ENCODE peak calls at places on chromosomes 2 and 18, in eight cellular contexts. One of them, this sample, is unnamed.
A peak's percentile ranks its signal among the peaks of the same experiment; 100 is the strongest.

GRCh38 chr18:3135536-3135935 is 84.2 kb downstream of the MYOM1 start:
- DNase-seq in glutamatergic neuron: no peak
- DNase-seq in fibroblast of villous mesenchyme: no peak
- DNase-seq in gastrocnemius medialis: no peak
- DNase-seq in A673: no peak
- DNase-seq in WTC11: no peak
- DNase-seq in astrocyte of the cerebellum: no peak
- DNase-seq in GM06990: no peak
- DNase-seq in this sample: no peak

GRCh38 chr2:150303281-150303680 is 184.2 kb downstream of the RND3 start:
- DNase-seq in glutamatergic neuron: no peak
- DNase-seq in fibroblast of villous mesenchyme: peak; percentile 26
- DNase-seq in gastrocnemius medialis: no peak
- DNase-seq in A673: no peak
- DNase-seq in WTC11: no peak
- DNase-seq in astrocyte of the cerebellum: no peak
- DNase-seq in GM06990: no peak
- DNase-seq in this sample: no peak

GRCh38 chr2:224513991-224514390 is 71.2 kb downstream of the CUL3 start:
- DNase-seq in glutamatergic neuron: no peak
- DNase-seq in fibroblast of villous mesenchyme: no peak
- DNase-seq in gastrocnemius medialis: no peak
- DNase-seq in A673: no peak
- DNase-seq in WTC11: no peak
- DNase-seq in astrocyte of the cerebellum: no peak
- DNase-seq in GM06990: no peak
- DNase-seq in this sample: no peak

GRCh38 chr18:63707816-63708215 is 5.1 kb downstream of the SERPINB11 start:
- DNase-seq in glutamatergic neuron: no peak
- DNase-seq in fibroblast of villous mesenchyme: no peak
- DNase-seq in gastrocnemius medialis: no peak
- DNase-seq in A673: no peak
- DNase-seq in WTC11: no peak
- DNase-seq in astrocyte of the cerebellum: no peak
- DNase-seq in GM06990: no peak
- DNase-seq in this sample: no peak

GRCh38 chr2:172072279-172072678 is 13.0 kb upstream of the DLX1 start:
- DNase-seq in glutamatergic neuron: no peak
- DNase-seq in fibroblast of villous mesenchyme: no peak
- DNase-seq in gastrocnemius medialis: no peak
- DNase-seq in A673: peak; percentile 93
- DNase-seq in WTC11: no peak
- DNase-seq in astrocyte of the cerebellum: no peak
- DNase-seq in GM06990: no peak
- DNase-seq in this sample: no peak

GRCh38 chr18:3706279-3707097 is 256.5 kb downstream of the TGIF1 start:
- DNase-seq in glutamatergic neuron: no peak
- DNase-seq in fibroblast of villous mesenchyme: peak; percentile 89
- DNase-seq in gastrocnemius medialis: no peak
- DNase-seq in A673: no peak
- DNase-seq in WTC11: no peak
- DNase-seq in astrocyte of the cerebellum: no peak
- DNase-seq in GM06990: no peak
- DNase-seq in this sample: no peak

GRCh38 chr2:1705557-1706076 is 38.7 kb downstream of the PXDN start:
- DNase-seq in glutamatergic neuron: peak; percentile 33
- DNase-seq in fibroblast of villous mesenchyme: no peak
- DNase-seq in gastrocnemius medialis: no peak
- DNase-seq in A673: no peak
- DNase-seq in WTC11: no peak
- DNase-seq in astrocyte of the cerebellum: no peak
- DNase-seq in GM06990: no peak
- DNase-seq in this sample: no peak

GRCh38 chr2:217105733-217106649 is 246.1 kb upstream of the TNP1 start:
- DNase-seq in glutamatergic neuron: no peak
- DNase-seq in fibroblast of villous mesenchyme: peak; percentile 70
- DNase-seq in gastrocnemius medialis: no peak
- DNase-seq in A673: peak; percentile 60
- DNase-seq in WTC11: no peak
- DNase-seq in astrocyte of the cerebellum: peak; percentile 36
- DNase-seq in GM06990: no peak
- DNase-seq in this sample: no peak

GRCh38 chr18:79518683-79519128 is 123.0 kb downstream of the NFATC1 start:
- DNase-seq in glutamatergic neuron: no peak
- DNase-seq in fibroblast of villous mesenchyme: no peak
- DNase-seq in gastrocnemius medialis: no peak
- DNase-seq in A673: no peak
- DNase-seq in WTC11: no peak
- DNase-seq in astrocyte of the cerebellum: no peak
- DNase-seq in GM06990: no peak
- DNase-seq in this sample: peak; percentile 10

GRCh38 chr2:348517-348916 is 60.6 kb upstream of the ALKAL2 start:
- DNase-seq in glutamatergic neuron: no peak
- DNase-seq in fibroblast of villous mesenchyme: peak; percentile 41
- DNase-seq in gastrocnemius medialis: no peak
- DNase-seq in A673: no peak
- DNase-seq in WTC11: no peak
- DNase-seq in astrocyte of the cerebellum: peak; percentile 24
- DNase-seq in GM06990: no peak
- DNase-seq in this sample: no peak

GRCh38 chr2:8876628-8877027 is 39.2 kb upstream of the KIDINS220 start:
- DNase-seq in glutamatergic neuron: no peak
- DNase-seq in fibroblast of villous mesenchyme: no peak
- DNase-seq in gastrocnemius medialis: no peak
- DNase-seq in A673: no peak
- DNase-seq in WTC11: no peak
- DNase-seq in astrocyte of the cerebellum: peak; percentile 6
- DNase-seq in GM06990: no peak
- DNase-seq in this sample: no peak

GRCh38 chr2:229445501-229446294 is 174.6 kb upstream of the PID1 start:
- DNase-seq in glutamatergic neuron: no peak
- DNase-seq in fibroblast of villous mesenchyme: peak; percentile 80
- DNase-seq in gastrocnemius medialis: peak; percentile 53
- DNase-seq in A673: no peak
- DNase-seq in WTC11: no peak
- DNase-seq in astrocyte of the cerebellum: peak; percentile 20
- DNase-seq in GM06990: no peak
- DNase-seq in this sample: no peak

GRCh38 chr18:44807766-44808165 is 127.1 kb downstream of the SETBP1 start:
- DNase-seq in glutamatergic neuron: no peak
- DNase-seq in fibroblast of villous mesenchyme: no peak
- DNase-seq in gastrocnemius medialis: no peak
- DNase-seq in A673: no peak
- DNase-seq in WTC11: no peak
- DNase-seq in astrocyte of the cerebellum: no peak
- DNase-seq in GM06990: no peak
- DNase-seq in this sample: peak; percentile 30

GRCh38 chr2:53913721-53914120 is 54.0 kb upstream of the GPR75 start:
- DNase-seq in glutamatergic neuron: no peak
- DNase-seq in fibroblast of villous mesenchyme: peak; percentile 55
- DNase-seq in gastrocnemius medialis: no peak
- DNase-seq in A673: no peak
- DNase-seq in WTC11: no peak
- DNase-seq in astrocyte of the cerebellum: peak; percentile 2
- DNase-seq in GM06990: peak; percentile 4
- DNase-seq in this sample: no peak

GRCh38 chr2:213861638-213862037 is 549.2 kb upstream of the VWC2L start:
- DNase-seq in glutamatergic neuron: no peak
- DNase-seq in fibroblast of villous mesenchyme: no peak
- DNase-seq in gastrocnemius medialis: no peak
- DNase-seq in A673: no peak
- DNase-seq in WTC11: no peak
- DNase-seq in astrocyte of the cerebellum: no peak
- DNase-seq in GM06990: no peak
- DNase-seq in this sample: no peak

GRCh38 chr2:202848813-202849212 is 22.8 kb downstream of the ICA1L start:
- DNase-seq in glutamatergic neuron: no peak
- DNase-seq in fibroblast of villous mesenchyme: peak; percentile 25
- DNase-seq in gastrocnemius medialis: no peak
- DNase-seq in A673: no peak
- DNase-seq in WTC11: no peak
- DNase-seq in astrocyte of the cerebellum: no peak
- DNase-seq in GM06990: no peak
- DNase-seq in this sample: no peak

GRCh38 chr2:43163365-43163715 is 63.1 kb downstream of the ZFP36L2 start:
- DNase-seq in glutamatergic neuron: no peak
- DNase-seq in fibroblast of villous mesenchyme: no peak
- DNase-seq in gastrocnemius medialis: no peak
- DNase-seq in A673: no peak
- DNase-seq in WTC11: no peak
- DNase-seq in astrocyte of the cerebellum: no peak
- DNase-seq in GM06990: no peak
- DNase-seq in this sample: no peak

GRCh38 chr2:43168016-43168369 is 58.4 kb downstream of the ZFP36L2 start:
- DNase-seq in glutamatergic neuron: no peak
- DNase-seq in fibroblast of villous mesenchyme: no peak
- DNase-seq in gastrocnemius medialis: no peak
- DNase-seq in A673: no peak
- DNase-seq in WTC11: no peak
- DNase-seq in astrocyte of the cerebellum: no peak
- DNase-seq in GM06990: no peak
- DNase-seq in this sample: no peak

GRCh38 chr2:43164686-43165085 is 61.7 kb downstream of the ZFP36L2 start:
- DNase-seq in glutamatergic neuron: no peak
- DNase-seq in fibroblast of villous mesenchyme: no peak
- DNase-seq in gastrocnemius medialis: no peak
- DNase-seq in A673: no peak
- DNase-seq in WTC11: no peak
- DNase-seq in astrocyte of the cerebellum: no peak
- DNase-seq in GM06990: no peak
- DNase-seq in this sample: no peak

GRCh38 chr2:43161650-43162542 is 64.5 kb downstream of the ZFP36L2 start:
- DNase-seq in glutamatergic neuron: no peak
- DNase-seq in fibroblast of villous mesenchyme: no peak
- DNase-seq in gastrocnemius medialis: no peak
- DNase-seq in A673: no peak
- DNase-seq in WTC11: no peak
- DNase-seq in astrocyte of the cerebellum: no peak
- DNase-seq in GM06990: no peak
- DNase-seq in this sample: peak; percentile 91

DNA sequence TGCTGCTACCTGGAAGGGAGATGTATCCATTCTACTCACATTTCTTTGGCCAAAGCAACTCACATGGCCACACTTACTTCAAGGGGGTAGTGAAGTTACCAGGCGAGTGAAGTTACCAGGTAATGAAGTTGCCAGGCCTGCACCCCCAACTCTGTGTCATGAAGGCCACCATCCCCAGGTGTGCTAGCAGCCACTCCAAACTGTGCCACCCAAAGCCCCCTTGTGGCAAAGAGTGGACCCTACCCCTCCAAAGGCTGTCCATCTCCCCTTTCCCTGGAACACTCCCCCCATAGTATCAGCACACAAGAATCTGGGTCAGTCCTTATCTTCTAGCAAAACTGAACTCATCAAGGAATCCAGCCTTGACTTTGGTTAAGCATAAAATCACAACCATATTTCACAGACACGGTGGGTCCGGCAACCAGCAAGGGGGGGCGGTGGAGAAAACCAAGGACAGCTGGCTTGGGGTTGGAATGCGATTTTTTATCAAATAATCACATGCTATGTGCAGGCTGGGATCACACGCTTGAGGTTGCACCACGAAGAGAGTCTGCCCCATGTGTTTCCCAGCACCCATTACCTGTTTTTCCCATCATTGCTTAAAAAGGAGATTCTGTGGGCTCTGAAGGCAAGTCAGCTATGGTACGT is 60.9 kb downstream of the ZFP36L2 start:
- DNase-seq in glutamatergic neuron: no peak
- DNase-seq in fibroblast of villous mesenchyme: peak; percentile 22
- DNase-seq in gastrocnemius medialis: no peak
- DNase-seq in A673: no peak
- DNase-seq in WTC11: peak; percentile 55
- DNase-seq in astrocyte of the cerebellum: no peak
- DNase-seq in GM06990: no peak
- DNase-seq in this sample: no peak
- TF ChIP-seq CTCF in glutamatergic neuron: no peak
- TF ChIP-seq CTCF in fibroblast of villous mesenchyme: peak; percentile 18
- TF ChIP-seq CTCF in gastrocnemius medialis: no peak
- TF ChIP-seq CTCF in A673: peak; percentile 23
- TF ChIP-seq CTCF in WTC11: no peak
- TF ChIP-seq CTCF in astrocyte of the cerebellum: peak; percentile 25
- TF ChIP-seq CTCF in GM06990: no peak
- TF ChIP-seq CTCF in this sample: no peak

DNA sequence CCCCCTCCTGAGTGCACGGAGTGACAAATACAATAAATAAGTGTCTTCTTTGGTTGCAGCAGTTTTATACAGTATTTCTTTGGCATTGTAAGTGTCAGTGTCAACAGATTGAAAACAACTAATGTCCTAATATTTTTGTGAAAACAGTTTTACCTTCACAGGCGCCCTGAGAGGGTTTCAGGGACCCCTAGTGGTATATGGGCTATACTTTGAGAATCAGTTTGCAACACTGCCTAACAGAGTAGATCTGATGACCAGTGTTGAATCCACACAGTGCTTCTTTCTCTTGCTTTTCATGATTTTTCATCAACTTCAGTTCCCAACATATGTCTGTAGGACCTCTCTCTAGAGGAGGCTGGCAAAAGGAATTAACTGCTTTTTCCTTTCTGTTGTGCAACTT is 162.2 kb downstream of the PRPF40A start:
- DNase-seq in glutamatergic neuron: no peak
- DNase-seq in fibroblast of villous mesenchyme: no peak
- DNase-seq in gastrocnemius medialis: no peak
- DNase-seq in A673: peak; percentile 50
- DNase-seq in WTC11: no peak
- DNase-seq in astrocyte of the cerebellum: no peak
- DNase-seq in GM06990: no peak
- DNase-seq in this sample: no peak
- TF ChIP-seq CTCF in glutamatergic neuron: peak; percentile 36
- TF ChIP-seq CTCF in fibroblast of villous mesenchyme: peak; percentile 47
- TF ChIP-seq CTCF in gastrocnemius medialis: no peak
- TF ChIP-seq CTCF in A673: peak; percentile 64
- TF ChIP-seq CTCF in WTC11: no peak
- TF ChIP-seq CTCF in astrocyte of the cerebellum: peak; percentile 57
- TF ChIP-seq CTCF in GM06990: peak; percentile 24
- TF ChIP-seq CTCF in this sample: no peak

DNA sequence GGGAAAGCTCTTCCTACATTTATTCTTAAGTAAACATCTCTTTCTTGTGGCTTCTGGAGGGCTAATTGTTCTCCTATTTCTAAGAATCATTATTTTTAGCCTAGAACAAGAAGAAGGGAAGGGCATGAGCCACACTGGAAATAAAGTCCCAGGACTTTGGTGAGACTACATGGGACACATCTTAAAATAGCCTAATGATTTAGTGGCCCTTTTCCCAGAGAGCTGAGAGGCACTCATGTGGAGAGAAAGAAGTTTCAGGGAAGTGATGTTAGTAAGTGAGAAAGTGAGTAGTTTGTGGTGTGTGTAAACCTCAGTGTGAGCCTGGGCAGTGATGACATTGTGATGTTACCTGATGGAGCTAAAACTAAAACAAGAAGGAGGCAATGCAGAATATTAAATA is 14.6 kb downstream of the ITGA4 start:
- DNase-seq in glutamatergic neuron: no peak
- DNase-seq in fibroblast of villous mesenchyme: no peak
- DNase-seq in gastrocnemius medialis: no peak
- DNase-seq in A673: no peak
- DNase-seq in WTC11: no peak
- DNase-seq in astrocyte of the cerebellum: no peak
- DNase-seq in GM06990: no peak
- DNase-seq in this sample: no peak
- TF ChIP-seq CTCF in glutamatergic neuron: no peak
- TF ChIP-seq CTCF in fibroblast of villous mesenchyme: no peak
- TF ChIP-seq CTCF in gastrocnemius medialis: no peak
- TF ChIP-seq CTCF in A673: no peak
- TF ChIP-seq CTCF in WTC11: no peak
- TF ChIP-seq CTCF in astrocyte of the cerebellum: no peak
- TF ChIP-seq CTCF in GM06990: no peak
- TF ChIP-seq CTCF in this sample: no peak

GRCh38 chr18:60686142-60686541 is 313.6 kb upstream of the MC4R start:
- DNase-seq in glutamatergic neuron: no peak
- DNase-seq in fibroblast of villous mesenchyme: no peak
- DNase-seq in gastrocnemius medialis: no peak
- DNase-seq in A673: no peak
- DNase-seq in WTC11: no peak
- DNase-seq in astrocyte of the cerebellum: no peak
- DNase-seq in GM06990: no peak
- DNase-seq in this sample: no peak
- TF ChIP-seq CTCF in glutamatergic neuron: no peak
- TF ChIP-seq CTCF in fibroblast of villous mesenchyme: no peak
- TF ChIP-seq CTCF in gastrocnemius medialis: no peak
- TF ChIP-seq CTCF in A673: no peak
- TF ChIP-seq CTCF in WTC11: no peak
- TF ChIP-seq CTCF in astrocyte of the cerebellum: no peak
- TF ChIP-seq CTCF in GM06990: no peak
- TF ChIP-seq CTCF in this sample: no peak

This sample was measured in colonic mucosa.